ENCODE peak calls at places on chromosome 14, in seven cellular contexts. One of them, this sample, is unnamed.

GRCh38 chr14:20434701-20435453 is 1.1 kb downstream of the KLHL33 start:
- DNase-seq in GOT3: no peak
- DNase-seq in EL: no peak
- DNase-seq in coronary artery: no peak
- DNase-seq in T1000: no peak
- DNase-seq in bronchial epithelial cell: no peak
- DNase-seq in CD8-positive, alpha-beta memory T cell: no peak
- DNase-seq in this sample: peak

GRCh38 chr14:89146291-89146690 is 270.7 kb downstream of the FOXN3 start:
- DNase-seq in T1000: no peak
- DNase-seq in GOT3: no peak
- DNase-seq in coronary artery: no peak
- DNase-seq in bronchial epithelial cell: no peak
- DNase-seq in CD8-positive, alpha-beta memory T cell: no peak
- DNase-seq in EL: no peak
- DNase-seq in this sample: no peak

GRCh38 chr14:49679271-49679670 is 8.7 kb downstream of the POLE2 start:
- DNase-seq in coronary artery: no peak
- DNase-seq in bronchial epithelial cell: peak
- DNase-seq in CD8-positive, alpha-beta memory T cell: no peak
- DNase-seq in EL: peak
- DNase-seq in GOT3: no peak
- DNase-seq in T1000: no peak
- DNase-seq in this sample: no peak

GRCh38 chr14:61420326-61420725 is 98.9 kb downstream of the PRKCH start:
- DNase-seq in GOT3: no peak
- DNase-seq in CD8-positive, alpha-beta memory T cell: no peak
- DNase-seq in bronchial epithelial cell: peak
- DNase-seq in EL: peak
- DNase-seq in coronary artery: no peak
- DNase-seq in T1000: peak
- DNase-seq in this sample: no peak

GRCh38 chr14:37579250-37579649 is 15.8 kb downstream of the FOXA1 start:
- DNase-seq in EL: no peak
- DNase-seq in coronary artery: no peak
- DNase-seq in GOT3: no peak
- DNase-seq in bronchial epithelial cell: peak
- DNase-seq in CD8-positive, alpha-beta memory T cell: no peak
- DNase-seq in T1000: no peak
- DNase-seq in this sample: no peak

GRCh38 chr14:86712727-86713126 is 1182.8 kb downstream of the FLRT2 start:
- DNase-seq in EL: no peak
- DNase-seq in bronchial epithelial cell: no peak
- DNase-seq in coronary artery: no peak
- DNase-seq in CD8-positive, alpha-beta memory T cell: no peak
- DNase-seq in GOT3: no peak
- DNase-seq in T1000: no peak
- DNase-seq in this sample: no peak

GRCh38 chr14:30993071-30993470 is 32.4 kb upstream of the AP4S1 start:
- DNase-seq in EL: no peak
- DNase-seq in T1000: no peak
- DNase-seq in GOT3: no peak
- DNase-seq in CD8-positive, alpha-beta memory T cell: no peak
- DNase-seq in bronchial epithelial cell: no peak
- DNase-seq in coronary artery: no peak
- DNase-seq in this sample: no peak

GRCh38 chr14:56172571-56172971 is 54.4 kb downstream of the PELI2 start:
- DNase-seq in GOT3: no peak
- DNase-seq in CD8-positive, alpha-beta memory T cell: no peak
- DNase-seq in coronary artery: no peak
- DNase-seq in bronchial epithelial cell: peak
- DNase-seq in T1000: no peak
- DNase-seq in EL: peak
- DNase-seq in this sample: no peak

GRCh38 chr14:44529026-44529425 is 21.9 kb upstream of the FSCB start:
- DNase-seq in coronary artery: no peak
- DNase-seq in T1000: no peak
- DNase-seq in bronchial epithelial cell: no peak
- DNase-seq in GOT3: no peak
- DNase-seq in EL: no peak
- DNase-seq in CD8-positive, alpha-beta memory T cell: no peak
- DNase-seq in this sample: no peak

GRCh38 chr14:93619176-93619793 is 169.0 kb downstream of the PRIMA1 start:
- DNase-seq in GOT3: no peak
- DNase-seq in T1000: no peak
- DNase-seq in coronary artery: no peak
- DNase-seq in EL: peak
- DNase-seq in bronchial epithelial cell: peak
- DNase-seq in CD8-positive, alpha-beta memory T cell: no peak
- DNase-seq in this sample: no peak

GRCh38 chr14:29671034-29671433 is 256.6 kb downstream of the PRKD1 start:
- DNase-seq in CD8-positive, alpha-beta memory T cell: no peak
- DNase-seq in bronchial epithelial cell: no peak
- DNase-seq in T1000: no peak
- DNase-seq in GOT3: no peak
- DNase-seq in coronary artery: no peak
- DNase-seq in EL: peak
- DNase-seq in this sample: no peak

GRCh38 chr14:68563256-68564131 is 229.4 kb downstream of the ZFP36L1 start:
- DNase-seq in GOT3: no peak
- DNase-seq in coronary artery: no peak
- DNase-seq in CD8-positive, alpha-beta memory T cell: no peak
- DNase-seq in T1000: no peak
- DNase-seq in EL: peak
- DNase-seq in bronchial epithelial cell: no peak
- DNase-seq in this sample: no peak

GRCh38 chr14:91396959-91397815 is 20.4 kb downstream of the CCDC88C start:
- DNase-seq in CD8-positive, alpha-beta memory T cell: peak
- DNase-seq in GOT3: no peak
- DNase-seq in T1000: no peak
- DNase-seq in EL: no peak
- DNase-seq in coronary artery: no peak
- DNase-seq in bronchial epithelial cell: peak
- DNase-seq in this sample: no peak

GRCh38 chr14:75906680-75907280 is 75.0 kb downstream of the TGFB3 start:
- DNase-seq in EL: peak
- DNase-seq in bronchial epithelial cell: peak
- DNase-seq in T1000: no peak
- DNase-seq in GOT3: no peak
- DNase-seq in coronary artery: no peak
- DNase-seq in CD8-positive, alpha-beta memory T cell: peak
- DNase-seq in this sample: peak

GRCh38 chr14:95463173-95463901 is 53.1 kb downstream of the SYNE3 start:
- DNase-seq in coronary artery: no peak
- DNase-seq in T1000: no peak
- DNase-seq in EL: no peak
- DNase-seq in CD8-positive, alpha-beta memory T cell: peak
- DNase-seq in bronchial epithelial cell: no peak
- DNase-seq in GOT3: no peak
- DNase-seq in this sample: no peak

GRCh38 chr14:37150414-37150813 is 22.0 kb downstream of the SLC25A21 start:
- DNase-seq in CD8-positive, alpha-beta memory T cell: no peak
- DNase-seq in GOT3: no peak
- DNase-seq in T1000: no peak
- DNase-seq in bronchial epithelial cell: peak
- DNase-seq in EL: peak
- DNase-seq in coronary artery: no peak
- DNase-seq in this sample: no peak

GRCh38 chr14:71061458-71061857 is 154.2 kb downstream of the PCNX1 start:
- DNase-seq in EL: peak
- DNase-seq in coronary artery: no peak
- DNase-seq in bronchial epithelial cell: no peak
- DNase-seq in CD8-positive, alpha-beta memory T cell: no peak
- DNase-seq in T1000: no peak
- DNase-seq in GOT3: no peak
- DNase-seq in this sample: no peak

GRCh38 chr14:90556666-90557450 is 160.0 kb downstream of the CALM1 start:
- DNase-seq in coronary artery: no peak
- DNase-seq in GOT3: no peak
- DNase-seq in EL: no peak
- DNase-seq in T1000: no peak
- DNase-seq in bronchial epithelial cell: no peak
- DNase-seq in CD8-positive, alpha-beta memory T cell: no peak
- DNase-seq in this sample: no peak

GRCh38 chr14:35534884-35535793 is 1.2 kb downstream of the INSM2 start:
- DNase-seq in EL: peak
- DNase-seq in GOT3: peak
- DNase-seq in coronary artery: no peak
- DNase-seq in bronchial epithelial cell: peak
- DNase-seq in CD8-positive, alpha-beta memory T cell: peak
- DNase-seq in T1000: peak
- DNase-seq in this sample: no peak

GRCh38 chr14:55604900-55605418 is 25.0 kb downstream of the KTN1 start:
- DNase-seq in GOT3: no peak
- DNase-seq in CD8-positive, alpha-beta memory T cell: no peak
- DNase-seq in coronary artery: no peak
- DNase-seq in T1000: no peak
- DNase-seq in EL: no peak
- DNase-seq in bronchial epithelial cell: no peak
- DNase-seq in this sample: no peak

GRCh38 chr14:101731187-101732080 is 30.1 kb upstream of the PPP2R5C start:
- DNase-seq in bronchial epithelial cell: peak
- DNase-seq in GOT3: no peak
- DNase-seq in coronary artery: peak
- DNase-seq in CD8-positive, alpha-beta memory T cell: peak
- DNase-seq in T1000: peak
- DNase-seq in EL: peak
- DNase-seq in this sample: no peak

GRCh38 chr14:68535404-68536024 is 257.4 kb downstream of the ZFP36L1 start:
- DNase-seq in T1000: peak
- DNase-seq in CD8-positive, alpha-beta memory T cell: no peak
- DNase-seq in GOT3: no peak
- DNase-seq in EL: peak
- DNase-seq in coronary artery: no peak
- DNase-seq in bronchial epithelial cell: peak
- DNase-seq in this sample: no peak

GRCh38 chr14:88974991-88975835 is 150.8 kb downstream of the TTC8 start:
- DNase-seq in EL: no peak
- DNase-seq in GOT3: no peak
- DNase-seq in T1000: no peak
- DNase-seq in CD8-positive, alpha-beta memory T cell: no peak
- DNase-seq in coronary artery: no peak
- DNase-seq in bronchial epithelial cell: no peak
- DNase-seq in this sample: no peak

GRCh38 chr14:67186789-67187188 is 2.5 kb upstream of the GARIN2 start:
- DNase-seq in CD8-positive, alpha-beta memory T cell: no peak
- DNase-seq in T1000: no peak
- DNase-seq in GOT3: no peak
- DNase-seq in bronchial epithelial cell: no peak
- DNase-seq in EL: peak
- DNase-seq in coronary artery: no peak
- DNase-seq in this sample: no peak

GRCh38 chr14:73829526-73830431 is 21.9 kb upstream of the PTGR2 start:
- DNase-seq in EL: peak
- DNase-seq in CD8-positive, alpha-beta memory T cell: no peak
- DNase-seq in GOT3: no peak
- DNase-seq in coronary artery: no peak
- DNase-seq in T1000: no peak
- DNase-seq in bronchial epithelial cell: peak
- DNase-seq in this sample: no peak